ENCODE peak calls at places on chromosome 5, in eight cellular contexts. P is AG08396; A is WTC11; V is stimulated activated naive CD8-positive, alpha-beta T cell treated with anti-CD3 and anti-CD28 coated beads, Interleukin-15, amount 100 ng/mL, for 72 hours; T is stimulated activated CD4-positive, alpha-beta T cell treated with anti-CD3 and anti-CD28 coated beads, TNF-alpha, amount 100 ng/mL, for 48 hours; X is HTR-8/SVneo; N is C1 segment of cervical spinal cord; E is left cardiac atrium. U is an unnamed sample.

GRCh38 chr5:159094745-159095144 is 5.0 kb downstream of the EBF1 start:
- DNase-seq in V (peak), N (no peak), P (no peak), E (peak), X (no peak), A (peak), T (peak), U (peak)

GRCh38 chr5:83844320-83845068 is 123.8 kb upstream of the HAPLN1 start:
- DNase-seq in N (no peak), T (no peak), X (peak), P (peak), A (no peak), V (peak), E (peak), U (no peak)

GRCh38 chr5:66223637-66224036 is 79.5 kb downstream of the SREK1 start:
- DNase-seq in N (peak), X (no peak), A (peak), E (no peak), V (no peak), T (no peak), P (no peak), U (no peak)

GRCh38 chr5:41925555-41925946 is 470 bp downstream of the FBXO4 start:
- DNase-seq in X (peak), T (peak), P (peak), N (peak), E (peak), A (no peak), V (no peak), U (no peak)

GRCh38 chr5:78648359-78649219 is at the start of gene LHFPL2:
- DNase-seq in X (peak), E (peak), P (peak), V (peak), A (peak), T (peak), N (peak), U (peak)

GRCh38 chr5:158874343-158874742 is 225.4 kb downstream of the EBF1 start:
- DNase-seq in A (no peak), X (no peak), P (no peak), T (no peak), V (peak), N (no peak), E (no peak), U (no peak)

GRCh38 chr5:116908537-116908936 is 333.9 kb upstream of the SEMA6A start:
- DNase-seq in A (no peak), V (no peak), X (no peak), N (no peak), E (no peak), T (no peak), P (no peak), U (no peak)

GRCh38 chr5:116440329-116440895 is 134.2 kb downstream of the SEMA6A start:
- DNase-seq in E (no peak), X (no peak), V (no peak), P (no peak), N (no peak), A (no peak), T (no peak), U (no peak)

GRCh38 chr5:111997308-111998159 is 240.5 kb upstream of the NREP start:
- DNase-seq in E (no peak), V (no peak), T (no peak), P (peak), X (peak), N (no peak), A (no peak), U (no peak)

GRCh38 chr5:96844476-96844990 is 31.8 kb upstream of the ERAP2 start:
- DNase-seq in N (no peak), T (no peak), E (no peak), X (no peak), A (no peak), P (no peak), V (no peak), U (no peak)

GRCh38 chr5:114702731-114703130 is 340.9 kb downstream of the KCNN2 start:
- DNase-seq in A (no peak), T (no peak), E (no peak), N (no peak), P (no peak), V (no peak), X (no peak), U (no peak)

GRCh38 chr5:113003763-113004162 is 27.2 kb downstream of the DCP2 start:
- DNase-seq in X (no peak), V (no peak), E (no peak), N (no peak), A (no peak), P (no peak), T (no peak), U (no peak)

GRCh38 chr5:64680289-64680688 is 10.0 kb upstream of the SHISAL2B start:
- DNase-seq in N (no peak), P (no peak), V (no peak), A (peak), E (no peak), X (no peak), T (no peak), U (no peak)

GRCh38 chr5:89309268-89309667 is 426.3 kb upstream of the MEF2C start:
- DNase-seq in T (no peak), E (no peak), V (no peak), N (no peak), P (no peak), A (no peak), X (no peak), U (no peak)

GRCh38 chr5:1483064-1483463 is 37.8 kb upstream of the SLC6A3 start:
- DNase-seq in P (no peak), V (no peak), A (no peak), N (no peak), T (no peak), X (no peak), E (no peak), U (no peak)

GRCh38 chr5:55533806-55534435 is 843 bp downstream of the PLPP1 start:
- DNase-seq in X (peak), A (no peak), N (no peak), P (peak), E (no peak), T (no peak), V (no peak), U (peak)

GRCh38 chr5:56328753-56329560 is 95.8 kb upstream of the ANKRD55 start:
- DNase-seq in V (peak), E (no peak), A (no peak), X (no peak), N (no peak), T (peak), P (no peak), U (no peak)

GRCh38 chr5:40446910-40447309 is 232.8 kb upstream of the PTGER4 start:
- DNase-seq in A (no peak), N (no peak), X (peak), P (peak), T (no peak), V (no peak), E (no peak), U (no peak)

GRCh38 chr5:57804007-57804444 is 321.4 kb upstream of the ACTBL2 start:
- DNase-seq in E (no peak), V (no peak), T (no peak), P (peak), N (no peak), A (no peak), X (no peak), U (no peak)

GRCh38 chr5:61311056-61311455 is 21.0 kb upstream of the ZSWIM6 start:
- DNase-seq in T (no peak), E (no peak), N (no peak), A (peak), V (no peak), P (no peak), X (no peak), U (no peak)

GRCh38 chr5:2001300-2001699 is 118.6 kb upstream of the IRX4 start:
- DNase-seq in V (no peak), X (no peak), T (no peak), A (no peak), P (no peak), E (no peak), N (no peak), U (no peak)

GRCh38 chr5:140273401-140273877 is 29.5 kb downstream of the PFDN1 start:
- DNase-seq in A (no peak), T (no peak), E (peak), N (no peak), P (no peak), X (no peak), V (no peak), U (no peak)

GRCh38 chr5:107154598-107154997 is 516.1 kb downstream of the EFNA5 start:
- DNase-seq in N (no peak), V (no peak), X (no peak), T (no peak), E (no peak), A (no peak), P (no peak), U (no peak)

GRCh38 chr5:134124289-134125194 is 10.1 kb downstream of the TCF7 start:
- DNase-seq in A (no peak), T (no peak), E (no peak), P (no peak), X (no peak), N (no peak), V (no peak), U (no peak)

GRCh38 chr5:154850255-154851062 is at the start of gene FAXDC2:
- DNase-seq in N (peak), V (no peak), E (peak), T (no peak), P (peak), X (peak), A (peak), U (no peak)

GRCh38 chr5:68289576-68289975 is 74.0 kb downstream of the PIK3R1 start:
- DNase-seq in X (no peak), E (no peak), V (no peak), T (no peak), P (no peak), A (no peak), N (no peak), U (no peak)

GRCh38 chr5:87754009-87754757 is 341.5 kb upstream of the CCNH start:
- DNase-seq in E (no peak), X (no peak), N (no peak), T (no peak), V (no peak), P (no peak), A (no peak), U (no peak)

GRCh38 chr5:80055491-80056170 is 20.5 kb downstream of the THBS4 start:
- DNase-seq in V (no peak), X (no peak), P (no peak), E (no peak), T (no peak), N (no peak), A (peak), U (no peak)